ENCODE peak calls at places on chromosomes 12 and 14, in ten cellular contexts. T is adrenal gland, K is fibroblast of lung, O is esophagus squamous epithelium, Q is IMR-90, X is A549, Y is GM23338, B is left ventricle myocardium inferior, Z is heart left ventricle, A is hepatocyte. R is an unnamed sample.

GRCh38 chr12:111314949-111315539 is 53.9 kb downstream of the PHETA1 start:
- DNase-seq in T (peak), K (no peak), O (no peak), Q (no peak), X (no peak), Y (no peak), B (no peak), Z (no peak), A (no peak), R (no peak)

GRCh38 chr14:91753501-91754128 is 21.7 kb upstream of the CATSPERB start:
- DNase-seq in T (no peak), K (no peak), O (no peak), Q (no peak), X (no peak), Y (no peak), B (no peak), Z (no peak), A (no peak), R (no peak)

GRCh38 chr14:80164991-80165390 is 46.3 kb downstream of the DIO2 start:
- DNase-seq in T (no peak), K (peak), O (no peak), Q (peak), X (no peak), Y (no peak), B (no peak), Z (no peak), A (no peak), R (no peak)

GRCh38 chr12:32843528-32844095 is 53.0 kb downstream of the PKP2 start:
- DNase-seq in T (no peak), K (peak), O (no peak), Q (no peak), X (no peak), Y (peak), B (no peak), Z (no peak), A (no peak), R (no peak)

GRCh38 chr14:72812292-72812851 is 81.5 kb downstream of the DPF3 start:
- DNase-seq in T (no peak), K (no peak), O (no peak), Q (no peak), X (no peak), Y (peak), B (peak), Z (peak), A (no peak), R (peak)

GRCh38 chr12:117036046-117036445 is 63.2 kb downstream of the TESC start:
- DNase-seq in T (no peak), K (no peak), O (no peak), Q (no peak), X (no peak), Y (no peak), B (peak), Z (peak), A (no peak), R (no peak)

GRCh38 chr12:19908825-19909224 is 459.5 kb upstream of the PDE3A start:
- DNase-seq in T (no peak), K (no peak), O (no peak), Q (no peak), X (no peak), Y (no peak), B (no peak), Z (no peak), A (no peak), R (no peak)

GRCh38 chr14:23349156-23349845 is 3.4 kb downstream of the SLC22A17 start:
- DNase-seq in T (no peak), K (no peak), O (no peak), Q (no peak), X (no peak), Y (no peak), B (no peak), Z (no peak), A (no peak), R (no peak)

GRCh38 chr14:22560638-22561365 is 28.2 kb downstream of the DAD1 start:
- DNase-seq in T (no peak), K (no peak), O (no peak), Q (no peak), X (no peak), Y (no peak), B (no peak), Z (no peak), A (peak), R (no peak)

GRCh38 chr12:67358686-67359374 is 89.7 kb downstream of the CAND1 start:
- DNase-seq in T (no peak), K (peak), O (no peak), Q (peak), X (no peak), Y (no peak), B (no peak), Z (peak), A (no peak), R (no peak)

DNA sequence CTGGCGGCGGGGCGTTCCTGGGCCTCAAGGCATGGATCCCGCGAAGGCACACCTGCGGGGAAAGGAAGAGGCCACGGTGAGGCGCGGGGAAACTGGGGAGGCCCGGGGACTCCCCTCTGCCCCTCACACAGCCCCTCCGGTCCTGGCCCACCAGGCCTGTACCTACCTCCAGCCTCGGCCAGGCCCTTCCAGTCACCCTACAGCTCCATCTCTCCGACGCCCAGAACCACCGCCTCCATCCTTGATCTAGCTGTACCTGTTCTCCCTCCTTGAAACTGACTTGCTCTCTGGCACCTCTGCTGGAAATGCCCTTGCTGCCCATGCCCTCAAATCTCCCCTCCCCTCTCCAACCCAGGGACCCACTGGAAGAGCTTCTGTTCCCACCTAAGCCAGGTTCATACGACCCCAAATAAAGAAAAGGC is 1.7 kb downstream of the ANKRD9 start:
- DNase-seq in T (no peak), K (no peak), O (no peak), Q (no peak), X (no peak), Y (peak), B (no peak), Z (no peak), A (no peak), R (no peak)
- H3K4me3 ChIP-seq in T (no peak), K (no peak), O (peak), Q (no peak), X (no peak), Y (peak), B (peak), Z (no peak), A (no peak), R (no peak)

DNA sequence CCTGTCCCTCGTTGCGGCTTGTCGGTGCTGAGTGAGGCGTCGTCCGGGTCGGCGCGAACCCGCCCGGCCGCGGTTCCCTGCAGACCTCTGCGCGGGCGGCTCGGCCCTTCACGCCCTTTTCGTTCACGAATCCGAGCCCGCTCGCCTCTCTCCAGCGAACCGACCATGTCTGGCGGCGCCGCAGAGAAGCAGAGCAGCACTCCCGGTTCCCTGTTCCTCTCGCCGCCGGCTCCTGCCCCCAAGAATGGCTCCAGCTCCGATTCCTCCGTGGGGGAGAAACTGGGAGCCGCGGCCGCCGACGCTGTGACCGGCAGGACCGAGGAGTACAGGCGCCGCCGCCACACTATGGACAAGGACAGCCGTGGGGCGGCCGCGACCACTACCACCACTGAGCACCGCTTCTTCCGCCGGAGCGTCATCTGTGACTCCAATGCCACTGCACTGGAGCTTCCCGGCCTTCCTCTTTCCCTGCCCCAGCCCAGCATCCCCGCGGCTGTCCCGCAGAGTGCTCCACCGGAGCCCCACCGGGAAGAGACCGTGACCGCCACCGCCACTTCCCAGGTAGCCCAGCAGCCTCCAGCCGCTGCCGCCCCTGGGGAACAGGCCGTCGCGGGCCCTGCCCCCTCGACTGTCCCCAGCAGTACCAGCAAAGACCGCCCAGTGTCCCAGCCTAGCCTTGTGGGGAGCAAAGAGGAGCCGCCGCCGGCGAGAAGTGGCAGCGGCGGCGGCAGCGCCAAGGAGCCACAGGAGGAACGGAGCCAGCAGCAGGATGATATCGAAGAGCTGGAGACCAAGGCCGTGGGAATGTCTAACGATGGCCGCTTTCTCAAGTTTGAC is 1.2 kb downstream of the WNK1 start:
- DNase-seq in T (peak), K (peak), O (no peak), Q (no peak), X (no peak), Y (peak), B (peak), Z (peak), A (peak), R (peak)
- H3K27ac ChIP-seq in T (peak), K (peak), O (peak), Q (peak), X (peak), Y (no peak), B (peak), Z (peak), A (peak), R (peak)

DNA sequence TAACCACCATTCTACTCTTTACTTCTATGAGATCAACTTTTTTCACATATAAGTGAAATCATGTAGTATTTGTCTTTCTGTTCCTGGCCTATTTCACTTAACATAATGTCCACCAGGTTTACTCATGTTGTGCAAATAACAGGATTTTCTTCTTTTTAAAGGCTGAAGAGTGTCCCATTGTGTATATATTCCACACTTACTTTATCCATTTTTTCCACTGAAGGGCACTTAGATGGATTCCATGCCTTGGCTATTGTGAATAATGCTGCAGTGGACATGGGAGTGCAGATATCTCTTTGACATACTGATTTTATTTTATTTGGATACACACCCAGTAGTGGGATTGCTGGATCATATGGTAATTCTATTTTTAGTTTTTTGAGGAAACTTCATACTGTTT is 181.1 kb upstream of the HMGA2 start:
- DNase-seq in T (no peak), K (no peak), O (no peak), Q (no peak), X (no peak), Y (no peak), B (no peak), Z (no peak), A (no peak), R (no peak)
- TF ChIP-seq CTCF in T (no peak), K (no peak), O (no peak), Q (no peak), X (no peak), Y (no peak), B (no peak), Z (no peak), A (no peak), R (no peak)

GRCh38 chr12:4829161-4829792 is 80.4 kb upstream of the KCNA1 start:
- DNase-seq in T (no peak), K (no peak), O (no peak), Q (no peak), X (no peak), Y (no peak), B (no peak), Z (no peak), A (no peak), R (no peak)

GRCh38 chr12:4828176-4828575 is 81.5 kb upstream of the KCNA1 start:
- DNase-seq in T (no peak), K (no peak), O (no peak), Q (no peak), X (no peak), Y (no peak), B (no peak), Z (no peak), A (no peak), R (no peak)

GRCh38 chr12:4824415-4824814 is 85.3 kb upstream of the KCNA1 start:
- DNase-seq in T (no peak), K (peak), O (no peak), Q (peak), X (peak), Y (no peak), B (no peak), Z (no peak), A (peak), R (no peak)

GRCh38 chr12:4825139-4825858 is 84.4 kb upstream of the KCNA1 start:
- DNase-seq in T (no peak), K (peak), O (no peak), Q (no peak), X (no peak), Y (no peak), B (no peak), Z (no peak), A (no peak), R (no peak)

DNA sequence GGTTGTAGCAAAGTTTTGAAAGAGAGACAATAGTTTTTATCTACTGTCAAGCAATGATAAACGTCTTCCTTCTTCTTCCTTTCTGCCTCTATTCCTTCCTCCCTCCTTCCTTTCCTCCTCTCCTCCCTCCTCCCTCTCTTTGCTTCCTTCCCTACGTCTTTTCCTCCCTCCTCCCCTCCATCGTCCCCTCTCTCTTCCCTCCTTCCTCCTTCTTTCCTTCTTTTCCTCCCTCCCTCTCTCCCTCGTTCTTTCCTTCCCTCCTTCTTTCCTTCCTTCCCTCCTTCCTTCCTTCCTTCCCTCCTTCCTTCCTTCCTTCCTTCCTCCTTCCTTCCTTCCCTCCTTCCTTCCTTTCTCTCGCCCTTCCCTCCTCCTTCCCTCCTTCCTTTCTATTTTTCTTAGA is 82.8 kb upstream of the KCNA1 start:
- DNase-seq in T (no peak), K (no peak), O (no peak), Q (no peak), X (no peak), Y (no peak), B (no peak), Z (no peak), A (no peak), R (no peak)
- H3K4me3 ChIP-seq in T (no peak), K (no peak), O (no peak), Q (no peak), X (no peak), Y (no peak), B (no peak), Z (no peak), A (no peak), R (no peak)

GRCh38 chr14:75257241-75257640 is 21.4 kb upstream of the FOS start:
- DNase-seq in T (no peak), K (peak), O (no peak), Q (peak), X (no peak), Y (no peak), B (no peak), Z (no peak), A (no peak), R (no peak)

GRCh38 chr14:75252254-75252837 is 26.3 kb upstream of the FOS start:
- DNase-seq in T (peak), K (no peak), O (no peak), Q (no peak), X (no peak), Y (no peak), B (no peak), Z (no peak), A (no peak), R (no peak)

GRCh38 chr14:75254381-75254821 is 24.2 kb upstream of the FOS start:
- DNase-seq in T (no peak), K (no peak), O (no peak), Q (no peak), X (no peak), Y (no peak), B (no peak), Z (peak), A (peak), R (no peak)

GRCh38 chr14:75258079-75258802 is 20.4 kb upstream of the FOS start:
- DNase-seq in T (peak), K (peak), O (no peak), Q (peak), X (no peak), Y (no peak), B (no peak), Z (no peak), A (peak), R (no peak)

DNA sequence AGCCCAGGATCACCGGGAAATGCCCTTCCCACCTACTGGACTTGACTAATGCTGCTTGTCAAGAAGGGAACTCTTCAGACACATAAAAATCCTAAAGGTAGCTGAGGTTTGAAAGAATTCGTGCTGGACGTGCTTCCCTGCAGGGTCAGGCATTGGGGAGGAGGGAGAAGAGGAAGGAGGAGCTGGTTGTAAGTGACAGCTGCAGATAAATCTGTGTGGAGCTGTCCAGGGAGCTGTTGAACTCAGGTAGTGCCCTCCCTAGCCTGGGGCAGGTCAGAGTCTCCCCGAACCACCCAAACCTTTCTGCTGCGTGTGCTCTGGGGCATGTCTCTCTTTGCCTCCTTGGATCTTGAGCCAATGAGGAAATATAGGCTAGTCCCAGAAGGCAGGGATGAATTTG is 23.7 kb upstream of the FOS start:
- DNase-seq in T (no peak), K (no peak), O (no peak), Q (no peak), X (no peak), Y (no peak), B (no peak), Z (no peak), A (peak), R (no peak)
- H3K27ac ChIP-seq in T (no peak), K (no peak), O (peak), Q (no peak), X (peak), Y (no peak), B (no peak), Z (no peak), A (peak), R (no peak)

GRCh38 chr14:65959563-65960024 is 526.6 kb upstream of the CCDC196 start:
- DNase-seq in T (no peak), K (no peak), O (no peak), Q (no peak), X (no peak), Y (no peak), B (no peak), Z (no peak), A (no peak), R (no peak)

GRCh38 chr14:65954915-65955314 is 531.3 kb upstream of the CCDC196 start:
- DNase-seq in T (no peak), K (no peak), O (no peak), Q (no peak), X (no peak), Y (no peak), B (no peak), Z (no peak), A (no peak), R (no peak)

GRCh38 chr14:65957631-65958205 is 528.5 kb upstream of the CCDC196 start:
- DNase-seq in T (no peak), K (no peak), O (no peak), Q (no peak), X (no peak), Y (peak), B (no peak), Z (no peak), A (no peak), R (no peak)

GRCh38 chr14:65961004-65961403 is 525.2 kb upstream of the CCDC196 start:
- DNase-seq in T (peak), K (peak), O (no peak), Q (peak), X (peak), Y (peak), B (peak), Z (peak), A (peak), R (no peak)

GRCh38 chr14:65958664-65959562 is 527.3 kb upstream of the CCDC196 start:
- DNase-seq in T (no peak), K (peak), O (no peak), Q (peak), X (peak), Y (peak), B (no peak), Z (no peak), A (peak), R (no peak)
- TF ChIP-seq CTCF in T (peak), K (no peak), O (no peak), Q (peak), X (peak), Y (peak), B (peak), Z (peak), A (peak), R (peak)

DNA sequence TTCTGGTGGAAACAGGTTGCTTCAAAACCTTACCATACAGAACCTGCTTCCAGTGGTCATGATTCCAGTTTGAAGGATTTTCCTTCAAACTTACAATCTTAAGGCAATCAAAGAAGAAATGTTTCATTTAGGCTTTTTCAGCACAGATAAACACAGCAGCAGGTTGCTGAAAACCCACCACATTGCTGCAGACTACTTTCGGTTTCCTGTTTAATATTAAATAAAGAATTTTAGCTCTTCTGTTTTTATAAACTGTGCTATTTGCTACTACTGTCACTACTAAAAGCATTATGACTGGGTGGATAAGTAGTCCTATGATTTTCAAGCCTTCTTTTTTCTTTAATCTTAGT is 13.2 kb upstream of the FOXN3 start:
- DNase-seq in T (no peak), K (no peak), O (no peak), Q (peak), X (no peak), Y (no peak), B (no peak), Z (no peak), A (no peak), R (no peak)
- H3K4me3 ChIP-seq in T (peak), K (peak), O (peak), Q (peak), X (no peak), Y (no peak), B (peak), Z (peak), A (no peak), R (peak)

GRCh38 chr14:45083622-45083978 is 316 bp upstream of the PRPF39 start:
- DNase-seq in T (no peak), K (no peak), O (no peak), Q (no peak), X (no peak), Y (no peak), B (no peak), Z (no peak), A (no peak), R (no peak)
- H3K27ac ChIP-seq in T (peak), K (peak), O (peak), Q (no peak), X (peak), Y (no peak), B (peak), Z (peak), A (peak), R (peak)

DNA sequence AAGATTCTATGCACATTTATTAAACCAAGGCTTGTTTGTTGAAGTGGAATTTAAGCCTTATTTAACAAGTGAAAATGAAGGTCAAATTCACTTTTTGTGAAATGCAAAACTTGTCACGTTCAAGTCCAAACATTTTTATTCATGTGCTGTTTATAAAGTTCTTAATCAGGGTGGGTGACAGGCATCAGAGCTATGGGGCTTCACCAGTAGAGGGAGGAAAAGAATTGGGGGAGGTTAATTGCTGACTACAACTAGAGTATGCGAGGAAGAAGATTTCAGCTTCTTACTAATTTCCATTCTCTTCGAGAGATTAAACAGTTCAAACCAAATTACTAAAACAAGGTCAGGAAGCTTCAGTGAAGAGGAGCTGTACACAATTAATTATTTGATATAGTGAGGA is 9.7 kb downstream of the MOK start:
- DNase-seq in T (no peak), K (peak), O (no peak), Q (peak), X (peak), Y (no peak), B (no peak), Z (no peak), A (no peak), R (no peak)
- TF ChIP-seq CTCF in T (peak), K (peak), O (no peak), Q (peak), X (peak), Y (peak), B (peak), Z (peak), A (peak), R (peak)